ENCODE peak calls at places on chromosomes 11 and 22, in four cellular contexts. One of them, this sample, is unnamed.

GRCh38 chr22:20203142-20204099 is 52.6 kb upstream of the CCDC188 start:
- DNase-seq in psoas muscle: no peak
- DNase-seq in heart right ventricle: peak; percentile 31
- DNase-seq in IMR-90: peak; percentile 1
- DNase-seq in this sample: peak; percentile 87

GRCh38 chr11:17563961-17564686 is 17.1 kb downstream of the OTOG start:
- DNase-seq in psoas muscle: no peak
- DNase-seq in heart right ventricle: no peak
- DNase-seq in IMR-90: no peak
- DNase-seq in this sample: no peak

GRCh38 chr22:40401532-40401931 is 31.1 kb downstream of the SGSM3 start:
- DNase-seq in psoas muscle: no peak
- DNase-seq in heart right ventricle: no peak
- DNase-seq in IMR-90: no peak
- DNase-seq in this sample: no peak

GRCh38 chr11:6693342-6694228 is 10.4 kb upstream of the MRPL17 start:
- DNase-seq in psoas muscle: no peak
- DNase-seq in heart right ventricle: no peak
- DNase-seq in IMR-90: peak; percentile 84
- DNase-seq in this sample: no peak

GRCh38 chr11:92357344-92357743 is 132.7 kb downstream of the FAT3 start:
- DNase-seq in psoas muscle: no peak
- DNase-seq in heart right ventricle: no peak
- DNase-seq in IMR-90: no peak
- DNase-seq in this sample: no peak

GRCh38 chr11:19163627-19164026 is 38.2 kb downstream of the CSRP3 start:
- DNase-seq in psoas muscle: no peak
- DNase-seq in heart right ventricle: no peak
- DNase-seq in IMR-90: no peak
- DNase-seq in this sample: no peak

GRCh38 chr11:122784325-122785155 is 53.8 kb upstream of the CRTAM start:
- DNase-seq in psoas muscle: peak; percentile 57
- DNase-seq in heart right ventricle: no peak
- DNase-seq in IMR-90: peak; percentile 98
- DNase-seq in this sample: no peak

GRCh38 chr11:7657306-7658025 is 15.8 kb downstream of the CYB5R2 start:
- DNase-seq in psoas muscle: peak; percentile 78
- DNase-seq in heart right ventricle: peak; percentile 48
- DNase-seq in IMR-90: peak; percentile 68
- DNase-seq in this sample: peak; percentile 84

GRCh38 chr11:13942908-13943505 is 19.5 kb upstream of the SPON1 start:
- DNase-seq in psoas muscle: no peak
- DNase-seq in heart right ventricle: no peak
- DNase-seq in IMR-90: peak; percentile 24
- DNase-seq in this sample: no peak

GRCh38 chr11:84541711-84542340 is 1085.3 kb downstream of the DLG2 start:
- DNase-seq in psoas muscle: no peak
- DNase-seq in heart right ventricle: no peak
- DNase-seq in IMR-90: no peak
- DNase-seq in this sample: no peak

GRCh38 chr11:73946798-73947458 is 3.9 kb upstream of the DNAJB13 start:
- DNase-seq in psoas muscle: no peak
- DNase-seq in heart right ventricle: no peak
- DNase-seq in IMR-90: no peak
- DNase-seq in this sample: no peak

GRCh38 chr11:85941380-85941973 is 86.3 kb downstream of the CCDC83 start:
- DNase-seq in psoas muscle: peak; percentile 52
- DNase-seq in heart right ventricle: peak; percentile 25
- DNase-seq in IMR-90: peak; percentile 74
- DNase-seq in this sample: peak; percentile 65

GRCh38 chr11:87120937-87121336 is 83.2 kb downstream of the TMEM135 start:
- DNase-seq in psoas muscle: no peak
- DNase-seq in heart right ventricle: no peak
- DNase-seq in IMR-90: no peak
- DNase-seq in this sample: no peak

GRCh38 chr11:78657441-78657840 is 82.8 kb upstream of the NARS2 start:
- DNase-seq in psoas muscle: no peak
- DNase-seq in heart right ventricle: no peak
- DNase-seq in IMR-90: no peak
- DNase-seq in this sample: no peak

GRCh38 chr22:27792452-27793165 is 8.9 kb downstream of the MN1 start:
- DNase-seq in psoas muscle: no peak
- DNase-seq in heart right ventricle: no peak
- DNase-seq in IMR-90: no peak
- DNase-seq in this sample: no peak

GRCh38 chr11:131537196-131537595 is 166.8 kb downstream of the NTM start:
- DNase-seq in psoas muscle: no peak
- DNase-seq in heart right ventricle: no peak
- DNase-seq in IMR-90: no peak
- DNase-seq in this sample: no peak

GRCh38 chr11:15969281-15969680 is 387.1 kb downstream of the SOX6 start:
- DNase-seq in psoas muscle: peak; percentile 69
- DNase-seq in heart right ventricle: peak; percentile 42
- DNase-seq in IMR-90: peak; percentile 93
- DNase-seq in this sample: no peak

GRCh38 chr11:36385121-36385530 is 89.0 kb downstream of the PRR5L start:
- DNase-seq in psoas muscle: no peak
- DNase-seq in heart right ventricle: no peak
- DNase-seq in IMR-90: peak; percentile 92
- DNase-seq in this sample: no peak

GRCh38 chr11:58097437-58097836 is 27.9 kb downstream of the OR9I1 start:
- DNase-seq in psoas muscle: no peak
- DNase-seq in heart right ventricle: no peak
- DNase-seq in IMR-90: no peak
- DNase-seq in this sample: no peak

GRCh38 chr22:30923168-30923900 is 45.2 kb downstream of the MORC2 start:
- DNase-seq in psoas muscle: no peak
- DNase-seq in heart right ventricle: no peak
- DNase-seq in IMR-90: no peak
- DNase-seq in this sample: no peak

GRCh38 chr11:34245043-34245442 is 112.8 kb downstream of the ABTB2 start:
- DNase-seq in psoas muscle: no peak
- DNase-seq in heart right ventricle: no peak
- DNase-seq in IMR-90: no peak
- DNase-seq in this sample: no peak

GRCh38 chr22:25410849-25411248 is 153.6 kb upstream of the GRK3 start:
- DNase-seq in psoas muscle: no peak
- DNase-seq in heart right ventricle: no peak
- DNase-seq in IMR-90: no peak
- DNase-seq in this sample: no peak

GRCh38 chr11:73140213-73141030 is 1.7 kb downstream of the FCHSD2 start:
- DNase-seq in psoas muscle: no peak
- DNase-seq in heart right ventricle: peak; percentile 40
- DNase-seq in IMR-90: peak; percentile 52
- DNase-seq in this sample: peak; percentile 73

GRCh38 chr11:70307176-70307575 is 36.7 kb downstream of the PPFIA1 start:
- DNase-seq in psoas muscle: no peak
- DNase-seq in heart right ventricle: no peak
- DNase-seq in IMR-90: no peak
- DNase-seq in this sample: no peak

GRCh38 chr22:20796731-20797130 is 22.8 kb downstream of the SERPIND1 start:
- DNase-seq in psoas muscle: no peak
- DNase-seq in heart right ventricle: no peak
- DNase-seq in IMR-90: no peak
- DNase-seq in this sample: no peak

GRCh38 chr11:36300651-36301050 is 4.6 kb downstream of the PRR5L start:
- DNase-seq in psoas muscle: no peak
- DNase-seq in heart right ventricle: peak; percentile 69
- DNase-seq in IMR-90: peak; percentile 17
- DNase-seq in this sample: no peak

GRCh38 chr11:116598556-116598955 is 174.2 kb downstream of the BUD13 start:
- DNase-seq in psoas muscle: no peak
- DNase-seq in heart right ventricle: no peak
- DNase-seq in IMR-90: no peak
- DNase-seq in this sample: no peak

GRCh38 chr22:47260551-47260950 is 498.1 kb downstream of the TBC1D22A start:
- DNase-seq in psoas muscle: no peak
- DNase-seq in heart right ventricle: no peak
- DNase-seq in IMR-90: no peak
- DNase-seq in this sample: no peak

GRCh38 chr11:86571273-86571948 is 101.0 kb downstream of the ME3 start:
- DNase-seq in psoas muscle: no peak
- DNase-seq in heart right ventricle: no peak
- DNase-seq in IMR-90: no peak
- DNase-seq in this sample: peak; percentile 57

GRCh38 chr11:64561984-64562722 is 28.9 kb upstream of the SLC22A12 start:
- DNase-seq in psoas muscle: no peak
- DNase-seq in heart right ventricle: no peak
- DNase-seq in IMR-90: no peak
- DNase-seq in this sample: no peak

GRCh38 chr11:101442171-101442570 is 141.6 kb downstream of the TRPC6 start:
- DNase-seq in psoas muscle: no peak
- DNase-seq in heart right ventricle: no peak
- DNase-seq in IMR-90: peak; percentile 81
- DNase-seq in this sample: no peak

GRCh38 chr11:62621027-62621566 is 689 bp downstream of the B3GAT3 start:
- DNase-seq in psoas muscle: no peak
- DNase-seq in heart right ventricle: no peak
- DNase-seq in IMR-90: no peak
- DNase-seq in this sample: no peak
- H3K36me3 ChIP-seq in psoas muscle: peaks cover 2% of the 10 kb centered on the region
- H3K36me3 ChIP-seq in heart right ventricle: peaks cover 25% of the 10 kb centered on the region
- H3K36me3 ChIP-seq in IMR-90: peaks cover 27% of the 10 kb centered on the region
- H3K36me3 ChIP-seq in this sample: peaks cover 11% of the 10 kb centered on the region

GRCh38 chr22:36373258-36373579 is 14.5 kb downstream of the MYH9 start:
- DNase-seq in psoas muscle: peak; percentile 66
- DNase-seq in heart right ventricle: no peak
- DNase-seq in IMR-90: peak; percentile 9
- DNase-seq in this sample: peak; percentile 57
- H3K4me3 ChIP-seq in psoas muscle: peak overlapping the region; percentile 25
- H3K4me3 ChIP-seq in heart right ventricle: no peak overlapping the region
- H3K4me3 ChIP-seq in IMR-90: no peak overlapping the region
- H3K4me3 ChIP-seq in this sample: no peak overlapping the region

GRCh38 chr11:106568632-106569031 is 449.6 kb downstream of the GUCY1A2 start:
- DNase-seq in psoas muscle: no peak
- DNase-seq in heart right ventricle: no peak
- DNase-seq in IMR-90: no peak
- DNase-seq in this sample: no peak
- H3K36me3 ChIP-seq in psoas muscle: no peaks in the 10 kb centered on the region
- H3K36me3 ChIP-seq in heart right ventricle: no peaks in the 10 kb centered on the region
- H3K36me3 ChIP-seq in IMR-90: no peaks in the 10 kb centered on the region
- H3K36me3 ChIP-seq in this sample: no peaks in the 10 kb centered on the region

GRCh38 chr11:1693327-1694063 is 3.5 kb upstream of the KRTAP5-6 start:
- DNase-seq in psoas muscle: peak; percentile 88
- DNase-seq in heart right ventricle: peak; percentile 86
- DNase-seq in IMR-90: peak; percentile 55
- DNase-seq in this sample: peak; percentile 98
- H3K4me3 ChIP-seq in psoas muscle: peak overlapping the region; percentile 35
- H3K4me3 ChIP-seq in heart right ventricle: peak overlapping the region; percentile 30
- H3K4me3 ChIP-seq in IMR-90: no peak overlapping the region
- H3K4me3 ChIP-seq in this sample: peak overlapping the region; percentile 40

DNA sequence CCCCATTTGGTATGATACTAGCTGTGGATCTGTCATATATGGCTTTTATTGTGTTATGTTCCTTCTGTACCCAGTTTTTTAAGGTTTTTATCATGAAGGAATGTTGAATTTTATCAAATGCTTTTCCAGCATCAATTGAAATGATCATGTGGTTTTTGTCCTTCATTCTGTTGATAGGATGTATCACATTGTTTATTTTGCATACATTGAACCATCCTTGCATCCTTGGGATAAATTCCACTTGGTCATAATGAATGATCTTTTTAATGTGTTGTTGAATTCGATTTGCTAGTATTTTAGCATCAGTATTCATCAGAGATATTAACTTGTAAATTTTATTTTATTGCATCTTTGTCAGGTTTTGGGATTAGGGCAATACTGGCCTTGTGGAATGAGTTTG is 31.1 kb downstream of the TAF1D start:
- DNase-seq in psoas muscle: no peak
- DNase-seq in heart right ventricle: no peak
- DNase-seq in IMR-90: no peak
- DNase-seq in this sample: no peak
- H3K36me3 ChIP-seq in psoas muscle: peaks cover 4% of the 10 kb centered on the region
- H3K36me3 ChIP-seq in heart right ventricle: peaks cover 81% of the 10 kb centered on the region
- H3K36me3 ChIP-seq in IMR-90: peaks cover 11% of the 10 kb centered on the region
- H3K36me3 ChIP-seq in this sample: peaks cover 3% of the 10 kb centered on the region

DNA sequence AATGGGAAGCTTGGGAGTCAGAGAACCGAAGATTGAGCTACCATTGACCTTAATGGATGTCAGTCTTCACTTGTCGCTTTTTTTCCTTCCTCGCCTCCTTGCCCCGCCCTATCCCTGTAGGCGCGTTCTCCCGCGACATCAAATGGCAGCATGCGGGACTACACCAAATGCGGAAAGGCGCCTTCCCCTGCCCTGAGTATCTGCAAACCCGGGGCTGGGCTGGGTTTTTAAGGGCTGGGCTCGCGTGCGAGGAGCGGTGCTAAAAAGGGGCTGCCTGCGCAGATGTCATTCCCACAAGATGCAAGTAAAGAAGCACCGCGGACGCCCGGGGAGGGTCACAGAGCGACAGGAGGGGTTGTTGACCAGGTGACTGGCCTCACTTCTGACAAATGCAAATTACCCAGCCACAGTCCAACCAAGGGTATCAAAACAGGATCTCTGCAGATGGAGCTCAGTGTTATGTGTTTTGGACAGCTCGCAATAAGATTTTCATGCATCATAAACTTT is 4.7 kb upstream of the FAM111B start:
- DNase-seq in psoas muscle: peak; percentile 57
- DNase-seq in heart right ventricle: peak; percentile 31
- DNase-seq in IMR-90: peak; percentile 13
- DNase-seq in this sample: peak; percentile 78
- H3K4me3 ChIP-seq in psoas muscle: peak overlapping the region; percentile 43
- H3K4me3 ChIP-seq in heart right ventricle: peak overlapping the region; percentile 13
- H3K4me3 ChIP-seq in IMR-90: peak overlapping the region; percentile 32
- H3K4me3 ChIP-seq in this sample: peak overlapping the region; percentile 37

GRCh38 chr11:118491041-118491440 is 36.2 kb upstream of the TTC36 start:
- DNase-seq in psoas muscle: no peak
- DNase-seq in heart right ventricle: no peak
- DNase-seq in IMR-90: no peak
- DNase-seq in this sample: no peak

GRCh38 chr11:118484405-118484804 is 42.9 kb upstream of the TTC36 start:
- DNase-seq in psoas muscle: no peak
- DNase-seq in heart right ventricle: no peak
- DNase-seq in IMR-90: no peak
- DNase-seq in this sample: no peak

GRCh38 chr11:118485273-118485672 is 42.0 kb upstream of the TTC36 start:
- DNase-seq in psoas muscle: no peak
- DNase-seq in heart right ventricle: no peak
- DNase-seq in IMR-90: no peak
- DNase-seq in this sample: peak; percentile 30

GRCh38 chr11:118488480-118489109 is 38.7 kb upstream of the TTC36 start:
- DNase-seq in psoas muscle: peak; percentile 73
- DNase-seq in heart right ventricle: peak; percentile 50
- DNase-seq in IMR-90: peak; percentile 83
- DNase-seq in this sample: peak; percentile 80
- H3K36me3 ChIP-seq in psoas muscle: peaks cover 7% of the 10 kb centered on the region
- H3K36me3 ChIP-seq in heart right ventricle: peaks cover 96% of the 10 kb centered on the region
- H3K36me3 ChIP-seq in IMR-90: peaks cover 36% of the 10 kb centered on the region
- H3K36me3 ChIP-seq in this sample: peaks cover 33% of the 10 kb centered on the region

DNA sequence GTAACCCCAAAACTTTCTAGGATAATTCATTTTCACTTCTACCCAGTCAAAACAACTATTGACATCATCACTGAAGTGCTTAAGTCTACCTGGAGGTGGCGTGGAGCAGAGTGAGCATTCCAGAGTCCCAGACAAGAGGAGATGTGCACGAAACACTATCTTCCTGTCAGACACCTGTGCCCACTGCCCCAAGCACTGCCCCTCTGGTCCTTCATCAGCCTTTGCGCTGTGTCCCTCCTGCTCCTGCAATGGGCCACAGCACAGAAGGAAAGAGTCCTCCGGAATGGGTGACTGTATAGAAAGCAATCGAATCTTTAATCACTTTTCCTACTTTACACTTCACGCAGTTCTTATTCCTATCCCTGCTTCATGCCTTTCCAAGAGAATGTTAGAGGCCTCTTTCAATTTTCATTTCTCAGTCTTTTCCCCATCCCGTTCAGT is 512 bp upstream of the GRIA4 start:
- DNase-seq in psoas muscle: no peak
- DNase-seq in heart right ventricle: no peak
- DNase-seq in IMR-90: peak; percentile 17
- DNase-seq in this sample: peak; percentile 43
- H3K4me3 ChIP-seq in psoas muscle: no peak overlapping the region
- H3K4me3 ChIP-seq in heart right ventricle: no peak overlapping the region
- H3K4me3 ChIP-seq in IMR-90: no peak overlapping the region
- H3K4me3 ChIP-seq in this sample: peak overlapping the region; percentile 65